ENCODE peak calls at places on chromosome 15, in seven cellular contexts. One of them, this sample, is unnamed. For H3K4me1, the result is how much of the 10 kb centered on the place peaks cover.

GRCh38 chr15:100229181-100230163 is 112.3 kb downstream of the ADAMTS17 start:
- DNase-seq in lung: no peak
- DNase-seq in heart left ventricle: no peak
- DNase-seq in iPS DF 6.9: no peak
- DNase-seq in colonic mucosa: no peak
- DNase-seq in esophagus squamous epithelium: no peak
- DNase-seq in suprapubic skin: no peak
- DNase-seq in this sample: no peak

GRCh38 chr15:29571728-29572454 is 250.4 kb downstream of the TJP1 start:
- DNase-seq in lung: no peak
- DNase-seq in heart left ventricle: no peak
- DNase-seq in iPS DF 6.9: no peak
- DNase-seq in colonic mucosa: peak
- DNase-seq in esophagus squamous epithelium: no peak
- DNase-seq in suprapubic skin: no peak
- DNase-seq in this sample: no peak

GRCh38 chr15:93210995-93211394 is 122.0 kb upstream of the RGMA start:
- DNase-seq in lung: peak
- DNase-seq in heart left ventricle: no peak
- DNase-seq in iPS DF 6.9: no peak
- DNase-seq in colonic mucosa: no peak
- DNase-seq in esophagus squamous epithelium: no peak
- DNase-seq in suprapubic skin: no peak
- DNase-seq in this sample: no peak

GRCh38 chr15:32733276-32733675 is 15.5 kb downstream of the GREM1 start:
- DNase-seq in lung: no peak
- DNase-seq in heart left ventricle: no peak
- DNase-seq in iPS DF 6.9: no peak
- DNase-seq in colonic mucosa: no peak
- DNase-seq in esophagus squamous epithelium: no peak
- DNase-seq in suprapubic skin: no peak
- DNase-seq in this sample: no peak

GRCh38 chr15:101288905-101289513 is 6.0 kb downstream of the SNRPA1 start:
- DNase-seq in lung: no peak
- DNase-seq in heart left ventricle: no peak
- DNase-seq in iPS DF 6.9: no peak
- DNase-seq in colonic mucosa: no peak
- DNase-seq in esophagus squamous epithelium: no peak
- DNase-seq in suprapubic skin: no peak
- DNase-seq in this sample: peak

GRCh38 chr15:59918994-59919951 is 84.8 kb upstream of the FOXB1 start:
- DNase-seq in lung: no peak
- DNase-seq in heart left ventricle: no peak
- DNase-seq in iPS DF 6.9: no peak
- DNase-seq in colonic mucosa: no peak
- DNase-seq in esophagus squamous epithelium: no peak
- DNase-seq in suprapubic skin: no peak
- DNase-seq in this sample: no peak

GRCh38 chr15:95910643-95911212 is 419.8 kb upstream of the NR2F2 start:
- DNase-seq in lung: no peak
- DNase-seq in heart left ventricle: no peak
- DNase-seq in iPS DF 6.9: peak
- DNase-seq in colonic mucosa: no peak
- DNase-seq in esophagus squamous epithelium: no peak
- DNase-seq in suprapubic skin: no peak
- DNase-seq in this sample: no peak

GRCh38 chr15:51647128-51647562 is 24.6 kb upstream of the DMXL2 start:
- DNase-seq in lung: peak
- DNase-seq in heart left ventricle: peak
- DNase-seq in iPS DF 6.9: no peak
- DNase-seq in colonic mucosa: peak
- DNase-seq in esophagus squamous epithelium: no peak
- DNase-seq in suprapubic skin: no peak
- DNase-seq in this sample: no peak

GRCh38 chr15:69897471-69898237 is 200.1 kb downstream of the TLE3 start:
- DNase-seq in lung: no peak
- DNase-seq in heart left ventricle: no peak
- DNase-seq in iPS DF 6.9: no peak
- DNase-seq in colonic mucosa: no peak
- DNase-seq in esophagus squamous epithelium: no peak
- DNase-seq in suprapubic skin: no peak
- DNase-seq in this sample: no peak

GRCh38 chr15:20345401-20345958 is 196.1 kb downstream of the GOLGA6L6 start:
- DNase-seq in lung: peak
- DNase-seq in heart left ventricle: no peak
- DNase-seq in iPS DF 6.9: no peak
- DNase-seq in colonic mucosa: no peak
- DNase-seq in esophagus squamous epithelium: no peak
- DNase-seq in suprapubic skin: no peak
- DNase-seq in this sample: no peak

GRCh38 chr15:42084465-42085235 is 9.7 kb downstream of the PLA2G4D start:
- DNase-seq in lung: peak
- DNase-seq in heart left ventricle: peak
- DNase-seq in iPS DF 6.9: peak
- DNase-seq in colonic mucosa: peak
- DNase-seq in esophagus squamous epithelium: no peak
- DNase-seq in suprapubic skin: no peak
- DNase-seq in this sample: peak

GRCh38 chr15:57563416-57563815 is 28.3 kb upstream of the MYZAP start:
- DNase-seq in lung: no peak
- DNase-seq in heart left ventricle: no peak
- DNase-seq in iPS DF 6.9: no peak
- DNase-seq in colonic mucosa: no peak
- DNase-seq in esophagus squamous epithelium: no peak
- DNase-seq in suprapubic skin: no peak
- DNase-seq in this sample: no peak

GRCh38 chr15:69904296-69904560 is 193.5 kb downstream of the TLE3 start:
- DNase-seq in lung: no peak
- DNase-seq in heart left ventricle: no peak
- DNase-seq in iPS DF 6.9: no peak
- DNase-seq in colonic mucosa: no peak
- DNase-seq in esophagus squamous epithelium: no peak
- DNase-seq in suprapubic skin: no peak
- DNase-seq in this sample: no peak

GRCh38 chr15:73882761-73883419 is 9.5 kb downstream of the TBC1D21 start:
- DNase-seq in lung: no peak
- DNase-seq in heart left ventricle: no peak
- DNase-seq in iPS DF 6.9: no peak
- DNase-seq in colonic mucosa: no peak
- DNase-seq in esophagus squamous epithelium: no peak
- DNase-seq in suprapubic skin: peak
- DNase-seq in this sample: no peak

GRCh38 chr15:58512522-58512921 is 80.7 kb downstream of the LIPC start:
- DNase-seq in lung: no peak
- DNase-seq in heart left ventricle: no peak
- DNase-seq in iPS DF 6.9: no peak
- DNase-seq in colonic mucosa: no peak
- DNase-seq in esophagus squamous epithelium: no peak
- DNase-seq in suprapubic skin: no peak
- DNase-seq in this sample: no peak

GRCh38 chr15:71526061-71526460 is 284.3 kb upstream of the NR2E3 start:
- DNase-seq in lung: no peak
- DNase-seq in heart left ventricle: no peak
- DNase-seq in iPS DF 6.9: no peak
- DNase-seq in colonic mucosa: no peak
- DNase-seq in esophagus squamous epithelium: no peak
- DNase-seq in suprapubic skin: no peak
- DNase-seq in this sample: no peak

GRCh38 chr15:41727143-41727542 is 47.1 kb upstream of the MAPKBP1 start:
- DNase-seq in lung: no peak
- DNase-seq in heart left ventricle: no peak
- DNase-seq in iPS DF 6.9: no peak
- DNase-seq in colonic mucosa: no peak
- DNase-seq in esophagus squamous epithelium: no peak
- DNase-seq in suprapubic skin: no peak
- DNase-seq in this sample: no peak

GRCh38 chr15:69723404-69724097 is 270.9 kb downstream of the RPLP1 start:
- DNase-seq in lung: no peak
- DNase-seq in heart left ventricle: peak
- DNase-seq in iPS DF 6.9: no peak
- DNase-seq in colonic mucosa: no peak
- DNase-seq in esophagus squamous epithelium: no peak
- DNase-seq in suprapubic skin: no peak
- DNase-seq in this sample: peak

GRCh38 chr15:73956276-73957086 is 30.2 kb downstream of the LOXL1 start:
- DNase-seq in lung: no peak
- DNase-seq in heart left ventricle: no peak
- DNase-seq in iPS DF 6.9: no peak
- DNase-seq in colonic mucosa: no peak
- DNase-seq in esophagus squamous epithelium: no peak
- DNase-seq in suprapubic skin: no peak
- DNase-seq in this sample: no peak

GRCh38 chr15:40471105-40471777 is 457 bp downstream of the CHST14 start:
- DNase-seq in lung: no peak
- DNase-seq in heart left ventricle: no peak
- DNase-seq in iPS DF 6.9: no peak
- DNase-seq in colonic mucosa: peak
- DNase-seq in esophagus squamous epithelium: no peak
- DNase-seq in suprapubic skin: no peak
- DNase-seq in this sample: peak

GRCh38 chr15:67109141-67110034 is 44.0 kb downstream of the SMAD3 start:
- DNase-seq in lung: no peak
- DNase-seq in heart left ventricle: peak
- DNase-seq in iPS DF 6.9: no peak
- DNase-seq in colonic mucosa: peak
- DNase-seq in esophagus squamous epithelium: no peak
- DNase-seq in suprapubic skin: no peak
- DNase-seq in this sample: no peak

GRCh38 chr15:67108122-67108871 is 42.9 kb downstream of the SMAD3 start:
- DNase-seq in lung: no peak
- DNase-seq in heart left ventricle: peak
- DNase-seq in iPS DF 6.9: no peak
- DNase-seq in colonic mucosa: no peak
- DNase-seq in esophagus squamous epithelium: no peak
- DNase-seq in suprapubic skin: no peak
- DNase-seq in this sample: no peak

GRCh38 chr15:67110958-67111864 is 45.8 kb downstream of the SMAD3 start:
- DNase-seq in lung: no peak
- DNase-seq in heart left ventricle: peak
- DNase-seq in iPS DF 6.9: no peak
- DNase-seq in colonic mucosa: no peak
- DNase-seq in esophagus squamous epithelium: no peak
- DNase-seq in suprapubic skin: no peak
- DNase-seq in this sample: no peak

GRCh38 chr15:67107014-67107812 is 41.8 kb downstream of the SMAD3 start:
- DNase-seq in lung: peak
- DNase-seq in heart left ventricle: peak
- DNase-seq in iPS DF 6.9: no peak
- DNase-seq in colonic mucosa: peak
- DNase-seq in esophagus squamous epithelium: no peak
- DNase-seq in suprapubic skin: no peak
- DNase-seq in this sample: no peak

GRCh38 chr15:67110400-67110799 is 45.0 kb downstream of the SMAD3 start:
- DNase-seq in lung: no peak
- DNase-seq in heart left ventricle: peak
- DNase-seq in iPS DF 6.9: no peak
- DNase-seq in colonic mucosa: no peak
- DNase-seq in esophagus squamous epithelium: no peak
- DNase-seq in suprapubic skin: no peak
- DNase-seq in this sample: no peak
- H3K4me1 ChIP-seq in lung: under half
- H3K4me1 ChIP-seq in heart left ventricle: half or more
- H3K4me1 ChIP-seq in iPS DF 6.9: under half
- H3K4me1 ChIP-seq in colonic mucosa: under half
- H3K4me1 ChIP-seq in esophagus squamous epithelium: half or more
- H3K4me1 ChIP-seq in suprapubic skin: half or more
- H3K4me1 ChIP-seq in this sample: under half

GRCh38 chr15:81188354-81188753 is 8.3 kb upstream of the IL16 start:
- DNase-seq in lung: no peak
- DNase-seq in heart left ventricle: no peak
- DNase-seq in iPS DF 6.9: no peak
- DNase-seq in colonic mucosa: no peak
- DNase-seq in esophagus squamous epithelium: no peak
- DNase-seq in suprapubic skin: no peak
- DNase-seq in this sample: no peak
- H3K4me1 ChIP-seq in lung: under half
- H3K4me1 ChIP-seq in heart left ventricle: under half
- H3K4me1 ChIP-seq in iPS DF 6.9: under half
- H3K4me1 ChIP-seq in colonic mucosa: under half
- H3K4me1 ChIP-seq in esophagus squamous epithelium: under half
- H3K4me1 ChIP-seq in suprapubic skin: under half
- H3K4me1 ChIP-seq in this sample: under half

DNA sequence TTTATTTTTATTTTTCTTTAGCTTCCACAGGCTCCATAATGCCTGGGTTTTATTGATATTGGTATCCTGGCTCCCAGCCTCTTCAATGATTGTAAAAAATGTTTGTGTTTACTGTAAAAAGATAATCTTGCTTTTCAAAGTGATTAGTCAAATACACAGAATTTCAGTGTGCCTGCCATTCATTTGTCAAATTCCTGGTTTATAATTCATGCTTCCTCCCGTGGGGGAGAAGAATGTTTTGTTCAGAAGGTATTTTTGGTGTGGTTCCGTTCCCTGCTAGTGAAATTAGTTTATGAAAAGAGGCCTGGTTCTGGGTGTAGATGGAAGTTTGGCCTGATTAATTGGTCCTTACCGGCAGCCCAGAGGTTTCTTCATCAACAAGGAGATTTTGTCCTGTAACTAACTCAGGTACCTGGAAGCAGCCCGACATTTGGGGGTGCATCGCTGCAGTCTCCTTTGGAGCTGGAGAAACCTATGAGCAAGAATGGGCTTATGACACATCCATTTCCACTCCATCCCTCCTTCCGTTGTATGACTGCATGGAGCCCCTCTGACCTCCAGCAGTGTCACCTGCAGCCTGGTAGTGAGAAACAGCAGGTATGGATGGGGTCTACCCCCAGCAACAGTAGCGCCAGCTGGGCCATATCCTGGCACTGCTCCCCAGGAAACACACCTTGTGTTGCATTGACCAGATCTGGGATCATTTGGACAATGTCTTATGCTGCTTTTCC is 101.4 kb downstream of the PGPEP1L start:
- DNase-seq in lung: no peak
- DNase-seq in heart left ventricle: no peak
- DNase-seq in iPS DF 6.9: no peak
- DNase-seq in colonic mucosa: no peak
- DNase-seq in esophagus squamous epithelium: no peak
- DNase-seq in suprapubic skin: no peak
- DNase-seq in this sample: no peak
- H3K4me1 ChIP-seq in lung: under half
- H3K4me1 ChIP-seq in heart left ventricle: under half
- H3K4me1 ChIP-seq in iPS DF 6.9: under half
- H3K4me1 ChIP-seq in colonic mucosa: under half
- H3K4me1 ChIP-seq in esophagus squamous epithelium: under half
- H3K4me1 ChIP-seq in suprapubic skin: under half
- H3K4me1 ChIP-seq in this sample: under half

DNA sequence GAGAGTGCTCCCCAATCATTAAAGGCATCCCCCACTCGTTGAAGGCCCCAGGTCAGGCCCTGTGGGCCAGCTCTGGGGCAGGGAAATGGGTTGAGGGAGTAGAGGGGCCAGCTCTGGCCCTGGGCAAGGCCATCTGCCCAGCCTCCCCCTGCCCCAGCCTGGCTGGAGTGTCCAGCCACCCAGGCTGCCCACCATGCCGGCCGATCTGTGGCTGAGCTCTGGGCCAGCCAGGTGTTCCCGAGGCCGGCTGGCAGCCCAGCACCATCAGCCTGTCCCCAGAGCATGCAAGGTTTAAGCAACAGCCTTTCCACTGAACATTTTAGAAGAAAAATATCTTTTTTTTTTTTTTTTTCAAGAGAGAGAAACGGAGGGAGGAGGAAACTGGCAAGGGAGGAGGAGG is 62.8 kb upstream of the LINGO1 start:
- DNase-seq in lung: no peak
- DNase-seq in heart left ventricle: no peak
- DNase-seq in iPS DF 6.9: no peak
- DNase-seq in colonic mucosa: no peak
- DNase-seq in esophagus squamous epithelium: no peak
- DNase-seq in suprapubic skin: no peak
- DNase-seq in this sample: no peak
- H3K4me1 ChIP-seq in lung: under half
- H3K4me1 ChIP-seq in heart left ventricle: under half
- H3K4me1 ChIP-seq in iPS DF 6.9: under half
- H3K4me1 ChIP-seq in colonic mucosa: under half
- H3K4me1 ChIP-seq in esophagus squamous epithelium: under half
- H3K4me1 ChIP-seq in suprapubic skin: under half
- H3K4me1 ChIP-seq in this sample: under half